ENCODE peak calls at places on chromosomes 12 and 14, in five cellular contexts. X is SW480; G is cardiac septum; H is activated CD4-positive, alpha-beta T cell treated with anti-CD3 and anti-CD28 coated beads, Interleukin-2, amount 10 ng/mL, durations not matched to agents 7 days and 5 days; I is NCI-H748 treated with DMSO at 0.1 percent for 48 hours. U is an unnamed sample.
A peak's percentile ranks its signal among the peaks of the same experiment; 100 is the strongest.

GRCh38 chr12:117342682-117343081 is 18.7 kb downstream of the NOS1 start:
- DNase-seq in X (no peak), G (no peak), H (no peak), I (no peak), U (no peak)

GRCh38 chr12:116710367-116710766 is 27.5 kb downstream of the SPRING1 start:
- DNase-seq in X (no peak), G (no peak), H (no peak), I (no peak), U (no peak)

GRCh38 chr14:72237722-72238666 is 305.8 kb downstream of the RGS6 start:
- DNase-seq in X (peak; percentile 21), G (no peak), H (no peak), I (no peak), U (no peak)

GRCh38 chr14:74647834-74648361 is 35.9 kb upstream of the LTBP2 start:
- DNase-seq in X (no peak), G (no peak), H (no peak), I (no peak), U (no peak)

GRCh38 chr12:49885663-49886461 is 17.8 kb downstream of the FAIM2 start:
- DNase-seq in X (no peak), G (no peak), H (no peak), I (no peak), U (no peak)

GRCh38 chr12:40219760-40220159 is 5.0 kb upstream of the LRRK2 start:
- DNase-seq in X (no peak), G (no peak), H (no peak), I (no peak), U (no peak)

GRCh38 chr12:57049890-57050289 is at the start of gene MYO1A:
- DNase-seq in X (peak; percentile 52), G (no peak), H (no peak), I (no peak), U (no peak)

GRCh38 chr12:84874125-84874824 is 38.3 kb downstream of the SLC6A15 start:
- DNase-seq in X (peak; percentile 62), G (no peak), H (no peak), I (peak; percentile 50), U (peak; percentile 29)

GRCh38 chr14:69712637-69713088 is 54.3 kb upstream of the SRSF5 start:
- DNase-seq in X (no peak), G (peak; percentile 83), H (peak; percentile 53), I (peak; percentile 82), U (peak; percentile 52)

GRCh38 chr14:91159182-91159581 is 45.3 kb downstream of the DGLUCY start:
- DNase-seq in X (no peak), G (peak; percentile 79), H (no peak), I (no peak), U (no peak)

GRCh38 chr12:124338448-124338847 is 43.6 kb downstream of the RFLNA start:
- DNase-seq in X (no peak), G (no peak), H (no peak), I (no peak), U (no peak)

GRCh38 chr12:123471374-123472068 is 13.6 kb downstream of the SNRNP35 start:
- DNase-seq in X (no peak), G (no peak), H (no peak), I (no peak), U (no peak)

GRCh38 chr12:122834921-122835692 is at the start of gene HIP1R:
- DNase-seq in X (no peak), G (peak; percentile 77), H (peak; percentile 55), I (no peak), U (peak; percentile 15)

GRCh38 chr12:45284096-45284901 is 68.4 kb downstream of the ANO6 start:
- DNase-seq in X (no peak), G (no peak), H (no peak), I (no peak), U (no peak)

GRCh38 chr14:56874375-56874774 is 64.1 kb upstream of the OTX2 start:
- DNase-seq in X (peak; percentile 49), G (no peak), H (no peak), I (peak; percentile 76), U (peak; percentile 48)

U was measured in NCI-H526 treated with DMSO at 0.1 percent for 48 hours.